ENCODE peak calls at places on chromosomes 4 and X, in ten cellular contexts. V is HCEC 1CT; T is stimulated activated CD8-positive, alpha-beta memory T cell treated with anti-CD3 and anti-CD28 coated beads, Interleukin-4, amount 100 ng/mL, for 48 hours; Q is NCI-H510A treated with DMSO at 0.1 percent for 48 hours; S is EH; D is HFF-Myc; W is GM10248; X is mucosa of descending colon; Z is choroid plexus epithelial cell; B is HFFc6. E is an unnamed sample.

GRCh38 chr4:88809561-88810219 is 112.1 kb upstream of the NAP1L5 start:
- DNase-seq in V (no peak), T (no peak), Q (no peak), S (no peak), D (no peak), W (no peak), X (no peak), Z (no peak), B (no peak), E (no peak)

GRCh38 chr4:38691251-38692008 is 27.4 kb downstream of the KLF3 start:
- DNase-seq in V (peak; percentile 66), T (no peak), Q (no peak), S (peak; percentile 74), D (no peak), W (no peak), X (peak; percentile 32), Z (peak; percentile 75), B (peak; percentile 17), E (no peak)

GRCh38 chrX:34716322-34716721 is 59.2 kb upstream of the TMEM47 start:
- DNase-seq in V (peak; percentile 22), T (no peak), Q (no peak), S (no peak), D (no peak), W (no peak), X (no peak), Z (peak; percentile 39), B (no peak), E (no peak)

GRCh38 chrX:68252664-68253063 is 180.6 kb downstream of the OPHN1 start:
- DNase-seq in V (no peak), T (no peak), Q (no peak), S (no peak), D (no peak), W (no peak), X (no peak), Z (peak; percentile 10), B (no peak), E (no peak)

GRCh38 chr4:107492566-107492965 is 227.5 kb downstream of the PAPSS1 start:
- DNase-seq in V (no peak), T (no peak), Q (peak; percentile 60), S (no peak), D (no peak), W (no peak), X (no peak), Z (no peak), B (no peak), E (no peak)

GRCh38 chrX:120559799-120560198 is 963 bp downstream of the CUL4B start:
- DNase-seq in V (no peak), T (no peak), Q (peak; percentile 18), S (peak; percentile 36), D (no peak), W (no peak), X (no peak), Z (no peak), B (no peak), E (peak; percentile 46)

GRCh38 chr4:5474756-5475155 is 233.6 kb downstream of the EVC2 start:
- DNase-seq in V (peak; percentile 1), T (no peak), Q (no peak), S (peak; percentile 84), D (no peak), W (no peak), X (no peak), Z (peak; percentile 80), B (peak; percentile 5), E (no peak)

GRCh38 chrX:115234220-115234557 is 293 bp upstream of the LRCH2 start:
- DNase-seq in V (no peak), T (no peak), Q (no peak), S (no peak), D (no peak), W (peak; percentile 4), X (no peak), Z (peak; percentile 36), B (no peak), E (no peak)

GRCh38 chr4:76624271-76624681 is 189.2 kb downstream of the SHROOM3 start:
- DNase-seq in V (peak; percentile 69), T (no peak), Q (no peak), S (peak; percentile 98), D (peak; percentile 89), W (no peak), X (peak; percentile 32), Z (peak; percentile 95), B (peak; percentile 96), E (no peak)

GRCh38 chrX:5458300-5458699 is 770.4 kb downstream of the NLGN4X start:
- DNase-seq in V (no peak), T (no peak), Q (no peak), S (no peak), D (no peak), W (no peak), X (no peak), Z (no peak), B (no peak), E (no peak)

GRCh38 chr4:94758141-94758699 is 465 bp downstream of the BMPR1B start:
- DNase-seq in V (peak; percentile 15), T (peak; percentile 31), Q (no peak), S (peak; percentile 6), D (no peak), W (peak; percentile 8), X (peak; percentile 5), Z (peak; percentile 25), B (no peak), E (no peak)

GRCh38 chr4:102036016-102036415 is 245.5 kb downstream of the BANK1 start:
- DNase-seq in V (no peak), T (no peak), Q (no peak), S (no peak), D (no peak), W (no peak), X (no peak), Z (no peak), B (no peak), E (peak; percentile 16)

GRCh38 chr4:118824141-118824540 is 11.8 kb downstream of the SEC24D start:
- DNase-seq in V (no peak), T (no peak), Q (no peak), S (no peak), D (no peak), W (no peak), X (no peak), Z (no peak), B (no peak), E (no peak)

GRCh38 chr4:183173580-183174526 is 74.8 kb downstream of the WWC2 start:
- DNase-seq in V (no peak), T (no peak), Q (no peak), S (peak; percentile 60), D (no peak), W (no peak), X (no peak), Z (peak; percentile 64), B (no peak), E (no peak)

GRCh38 chr4:8015512-8015911 is 75.9 kb upstream of the AFAP1 start:
- DNase-seq in V (no peak), T (no peak), Q (no peak), S (peak; percentile 39), D (no peak), W (no peak), X (no peak), Z (peak; percentile 35), B (no peak), E (peak; percentile 17)

GRCh38 chrX:40272786-40273185 is 175.0 kb upstream of the BCOR start:
- DNase-seq in V (no peak), T (no peak), Q (no peak), S (no peak), D (no peak), W (no peak), X (no peak), Z (no peak), B (no peak), E (no peak)

GRCh38 chr4:113809313-113809712 is 47.8 kb upstream of the CAMK2D start:
- DNase-seq in V (no peak), T (no peak), Q (no peak), S (peak; percentile 49), D (no peak), W (no peak), X (no peak), Z (peak; percentile 15), B (no peak), E (no peak)

GRCh38 chrX:85244411-85245210 is 820 bp downstream of the ZNF711 start:
- DNase-seq in V (no peak), T (peak; percentile 21), Q (peak; percentile 22), S (peak; percentile 15), D (no peak), W (peak; percentile 14), X (peak; percentile 4), Z (peak; percentile 39), B (no peak), E (peak; percentile 66)

GRCh38 chrX:9729161-9729885 is 36.3 kb downstream of the GPR143 start:
- DNase-seq in V (no peak), T (no peak), Q (no peak), S (peak; percentile 40), D (no peak), W (no peak), X (no peak), Z (peak; percentile 17), B (no peak), E (no peak)

GRCh38 chrX:104670051-104670450 is 104.1 kb downstream of the IL1RAPL2 start:
- DNase-seq in V (no peak), T (no peak), Q (no peak), S (no peak), D (no peak), W (no peak), X (no peak), Z (no peak), B (no peak), E (no peak)

GRCh38 chr4:159689526-159689925 is 586.6 kb downstream of the RAPGEF2 start:
- DNase-seq in V (no peak), T (no peak), Q (no peak), S (no peak), D (no peak), W (no peak), X (no peak), Z (no peak), B (no peak), E (no peak)

GRCh38 chrX:24241822-24242648 is 71.8 kb downstream of the SUPT20HL2 start:
- DNase-seq in V (peak; percentile 16), T (no peak), Q (peak; percentile 6), S (peak; percentile 33), D (no peak), W (peak; percentile 44), X (no peak), Z (peak; percentile 55), B (no peak), E (peak; percentile 23)

GRCh38 chr4:83889802-83890201 is 353.9 kb downstream of the GPAT3 start:
- DNase-seq in V (peak; percentile 16), T (no peak), Q (no peak), S (peak; percentile 62), D (peak; percentile 4), W (no peak), X (no peak), Z (peak; percentile 62), B (peak; percentile 39), E (no peak)

GRCh38 chr4:159777689-159778088 is 674.8 kb downstream of the RAPGEF2 start:
- DNase-seq in V (no peak), T (no peak), Q (no peak), S (no peak), D (no peak), W (no peak), X (no peak), Z (no peak), B (no peak), E (no peak)

GRCh38 chrX:150258463-150259430 is 104.4 kb upstream of the MAMLD1 start:
- DNase-seq in V (no peak), T (no peak), Q (no peak), S (peak; percentile 69), D (no peak), W (no peak), X (no peak), Z (peak; percentile 9), B (no peak), E (no peak)

E was measured in NCI-H2171 treated with DMSO at 0.1 percent for 48 hours.